ENCODE peak calls at places on chromosomes 16 and 17, in six cellular contexts. D, Z, K, S, L and A are unnamed samples.

GRCh38 chr17:14792751-14793150 is 472.4 kb downstream of the PMP22 start:
- DNase-seq in D (peak), Z (peak), K (peak), S (no peak), L (no peak), A (no peak)

GRCh38 chr16:13378151-13378550 is 476.8 kb downstream of the SHISA9 start:
- DNase-seq in D (no peak), Z (no peak), K (no peak), S (no peak), L (no peak), A (no peak)

GRCh38 chr16:77974883-77975282 is 47.5 kb upstream of the CLEC3A start:
- DNase-seq in D (no peak), Z (no peak), K (no peak), S (no peak), L (peak), A (no peak)

GRCh38 chr16:84036982-84037425 is 5.6 kb downstream of the SLC38A8 start:
- DNase-seq in D (no peak), Z (no peak), K (no peak), S (no peak), L (no peak), A (no peak)

GRCh38 chr17:60947100-60947499 is 269.4 kb downstream of the BCAS3 start:
- DNase-seq in D (no peak), Z (no peak), K (peak), S (peak), L (no peak), A (peak)

GRCh38 chr16:72300892-72301291 is 128.9 kb upstream of the PMFBP1 start:
- DNase-seq in D (no peak), Z (peak), K (no peak), S (no peak), L (no peak), A (no peak)

GRCh38 chr17:35372846-35373531 is 432 bp downstream of the SLFN11 start:
- DNase-seq in D (no peak), Z (peak), K (no peak), S (peak), L (peak), A (peak)

GRCh38 chr16:88505405-88506082 is 52.5 kb downstream of the ZFPM1 start:
- DNase-seq in D (peak), Z (peak), K (no peak), S (peak), L (peak), A (peak)

GRCh38 chr17:65228734-65229390 is 91.7 kb downstream of the RGS9 start:
- DNase-seq in D (no peak), Z (no peak), K (peak), S (no peak), L (peak), A (no peak)

GRCh38 chr17:16215965-16216316 is 607 bp upstream of the NCOR1 start:
- DNase-seq in D (peak), Z (peak), K (no peak), S (no peak), L (peak), A (no peak)

GRCh38 chr17:40315678-40316570 is 6.9 kb downstream of the RARA start:
- DNase-seq in D (no peak), Z (no peak), K (no peak), S (peak), L (peak), A (no peak)

GRCh38 chr17:47188266-47188665 is 829 bp downstream of the CDC27 start:
- DNase-seq in D (no peak), Z (no peak), K (peak), S (no peak), L (peak), A (peak)

GRCh38 chr16:90046971-90047713 is 27.9 kb upstream of the DBNDD1 start:
- DNase-seq in D (peak), Z (peak), K (peak), S (peak), L (no peak), A (peak)

GRCh38 chr16:88552815-88553214 is 17.4 kb upstream of the ZC3H18 start:
- DNase-seq in D (no peak), Z (peak), K (no peak), S (no peak), L (no peak), A (no peak)

GRCh38 chr16:35737076-35737475 is 2277.7 kb downstream of the TP53TG3F start:
- DNase-seq in D (no peak), Z (no peak), K (no peak), S (no peak), L (no peak), A (no peak)

GRCh38 chr17:77254961-77255741 is 114.4 kb downstream of the SEC14L1 start:
- DNase-seq in D (peak), Z (no peak), K (peak), S (peak), L (no peak), A (peak)

GRCh38 chr17:75110307-75110937 is 653 bp downstream of the ARMC7 start:
- DNase-seq in D (no peak), Z (peak), K (no peak), S (no peak), L (peak), A (no peak)

GRCh38 chr17:81309140-81309858 is 14.2 kb upstream of the SLC38A10 start:
- DNase-seq in D (peak), Z (peak), K (peak), S (peak), L (peak), A (peak)

GRCh38 chr16:81293909-81294802 is 20.6 kb upstream of the GAN start:
- DNase-seq in D (peak), Z (no peak), K (no peak), S (no peak), L (no peak), A (no peak)

GRCh38 chr16:53805747-53806146 is 101.8 kb downstream of the FTO start:
- DNase-seq in D (no peak), Z (no peak), K (no peak), S (no peak), L (no peak), A (no peak)

GRCh38 chr16:88430524-88431446 is 22.3 kb upstream of the ZFPM1 start:
- DNase-seq in D (peak), Z (peak), K (peak), S (no peak), L (peak), A (peak)

GRCh38 chr16:89317101-89317671 is 99.7 kb downstream of the ZNF778 start:
- DNase-seq in D (no peak), Z (peak), K (no peak), S (no peak), L (no peak), A (no peak)

GRCh38 chr16:65102326-65102725 is 19.5 kb downstream of the CDH11 start:
- DNase-seq in D (no peak), Z (peak), K (no peak), S (no peak), L (no peak), A (no peak)

GRCh38 chr17:38881600-38882191 is 11.8 kb downstream of the LASP1 start:
- DNase-seq in D (peak), Z (peak), K (peak), S (peak), L (peak), A (peak)

GRCh38 chr17:1512351-1512750 is 4.1 kb downstream of the INPP5K start:
- DNase-seq in D (no peak), Z (no peak), K (no peak), S (no peak), L (no peak), A (no peak)

GRCh38 chr17:83010323-83011200 is 68.8 kb upstream of the METRNL start:
- DNase-seq in D (no peak), Z (no peak), K (peak), S (peak), L (no peak), A (peak)

GRCh38 chr16:55368205-55368604 is 44.2 kb downstream of the IRX6 start:
- DNase-seq in D (no peak), Z (no peak), K (no peak), S (no peak), L (no peak), A (no peak)

GRCh38 chr17:5868916-5869475 is 201.2 kb upstream of the WSCD1 start:
- DNase-seq in D (no peak), Z (no peak), K (no peak), S (no peak), L (no peak), A (no peak)

GRCh38 chr16:87648236-87648635 is 45.9 kb downstream of the JPH3 start:
- DNase-seq in D (no peak), Z (no peak), K (no peak), S (peak), L (no peak), A (no peak)

GRCh38 chr16:84367750-84368320 is 503 bp upstream of the ATP2C2 start:
- DNase-seq in D (no peak), Z (peak), K (no peak), S (no peak), L (no peak), A (no peak)

GRCh38 chr16:22098538-22099255 is 6.4 kb downstream of the VWA3A start:
- DNase-seq in D (no peak), Z (no peak), K (peak), S (peak), L (peak), A (peak)

GRCh38 chr17:45906237-45906636 is 11.9 kb downstream of the MAPT start:
- DNase-seq in D (no peak), Z (no peak), K (no peak), S (no peak), L (no peak), A (no peak)

GRCh38 chr17:4229627-4230026 is 34.2 kb downstream of the ANKFY1 start:
- DNase-seq in D (peak), Z (peak), K (peak), S (peak), L (no peak), A (peak)

GRCh38 chr17:7947651-7948050 is 15.6 kb downstream of the CNTROB start:
- DNase-seq in D (no peak), Z (no peak), K (no peak), S (no peak), L (no peak), A (no peak)

GRCh38 chr17:35245196-35245486 is 2.3 kb downstream of the SLFN5 start:
- DNase-seq in D (no peak), Z (no peak), K (peak), S (peak), L (no peak), A (peak)

GRCh38 chr17:40322417-40323315 is 13.7 kb downstream of the RARA start:
- DNase-seq in D (peak), Z (peak), K (peak), S (peak), L (peak), A (peak)

GRCh38 chr16:15946257-15947044 is 3.0 kb upstream of the ABCC1 start:
- DNase-seq in D (no peak), Z (no peak), K (peak), S (peak), L (no peak), A (peak)

GRCh38 chr17:79107499-79108231 is 33.0 kb downstream of the ENGASE start:
- DNase-seq in D (no peak), Z (no peak), K (no peak), S (no peak), L (no peak), A (no peak)